ENCODE peak calls at places on chromosomes 12 and 14, in ten cellular contexts. One of them, this sample, is unnamed.

GRCh38 chr12:129101404-129101803 is 248.1 kb downstream of the GLT1D1 start:
- DNase-seq in mammary epithelial cell: no peak
- DNase-seq in endodermal cell: peak; percentile 32
- DNase-seq in lung: no peak
- DNase-seq in breast epithelium: no peak
- DNase-seq in MM.1S: no peak
- DNase-seq in CD4-positive, CD25-positive, alpha-beta regulatory T cell: no peak
- DNase-seq in GM23248: no peak
- DNase-seq in neuronal stem cell: no peak
- DNase-seq in left ventricle myocardium inferior: no peak
- DNase-seq in this sample: no peak

GRCh38 chr12:131028587-131029338 is 75.1 kb downstream of the ADGRD1 start:
- DNase-seq in endodermal cell: no peak
- DNase-seq in mammary epithelial cell: no peak
- DNase-seq in GM23248: no peak
- DNase-seq in CD4-positive, CD25-positive, alpha-beta regulatory T cell: no peak
- DNase-seq in breast epithelium: no peak
- DNase-seq in left ventricle myocardium inferior: no peak
- DNase-seq in lung: peak; percentile 46
- DNase-seq in neuronal stem cell: no peak
- DNase-seq in MM.1S: no peak
- DNase-seq in this sample: no peak

GRCh38 chr12:108629824-108630476 is 3.7 kb downstream of the SELPLG start:
- DNase-seq in left ventricle myocardium inferior: no peak
- DNase-seq in neuronal stem cell: no peak
- DNase-seq in lung: peak; percentile 54
- DNase-seq in CD4-positive, CD25-positive, alpha-beta regulatory T cell: peak; percentile 81
- DNase-seq in mammary epithelial cell: peak; percentile 64
- DNase-seq in endodermal cell: peak; percentile 76
- DNase-seq in breast epithelium: no peak
- DNase-seq in MM.1S: peak; percentile 44
- DNase-seq in GM23248: peak; percentile 96
- DNase-seq in this sample: no peak

GRCh38 chr14:88437659-88438058 is 52.2 kb downstream of the SPATA7 start:
- DNase-seq in breast epithelium: no peak
- DNase-seq in left ventricle myocardium inferior: no peak
- DNase-seq in CD4-positive, CD25-positive, alpha-beta regulatory T cell: no peak
- DNase-seq in neuronal stem cell: no peak
- DNase-seq in endodermal cell: no peak
- DNase-seq in mammary epithelial cell: no peak
- DNase-seq in MM.1S: no peak
- DNase-seq in lung: no peak
- DNase-seq in GM23248: peak; percentile 17
- DNase-seq in this sample: no peak

GRCh38 chr12:47838286-47838931 is 18.7 kb upstream of the HDAC7 start:
- DNase-seq in breast epithelium: no peak
- DNase-seq in mammary epithelial cell: no peak
- DNase-seq in endodermal cell: peak; percentile 86
- DNase-seq in GM23248: peak; percentile 71
- DNase-seq in lung: no peak
- DNase-seq in CD4-positive, CD25-positive, alpha-beta regulatory T cell: peak; percentile 57
- DNase-seq in MM.1S: no peak
- DNase-seq in neuronal stem cell: no peak
- DNase-seq in left ventricle myocardium inferior: no peak
- DNase-seq in this sample: no peak

GRCh38 chr12:110680032-110680431 is 8.9 kb downstream of the HVCN1 start:
- DNase-seq in lung: no peak
- DNase-seq in breast epithelium: no peak
- DNase-seq in left ventricle myocardium inferior: no peak
- DNase-seq in mammary epithelial cell: peak; percentile 6
- DNase-seq in GM23248: no peak
- DNase-seq in CD4-positive, CD25-positive, alpha-beta regulatory T cell: no peak
- DNase-seq in endodermal cell: no peak
- DNase-seq in MM.1S: no peak
- DNase-seq in neuronal stem cell: no peak
- DNase-seq in this sample: no peak

GRCh38 chr12:115916910-115917668 is 360.4 kb downstream of the MED13L start:
- DNase-seq in mammary epithelial cell: peak; percentile 53
- DNase-seq in breast epithelium: peak; percentile 88
- DNase-seq in left ventricle myocardium inferior: peak; percentile 50
- DNase-seq in MM.1S: peak; percentile 9
- DNase-seq in lung: peak; percentile 73
- DNase-seq in CD4-positive, CD25-positive, alpha-beta regulatory T cell: peak; percentile 57
- DNase-seq in endodermal cell: peak; percentile 98
- DNase-seq in neuronal stem cell: peak; percentile 50
- DNase-seq in GM23248: peak; percentile 36
- DNase-seq in this sample: peak; percentile 71

GRCh38 chr12:31023271-31023724 is 50.4 kb upstream of the DDX11 start:
- DNase-seq in endodermal cell: peak; percentile 34
- DNase-seq in breast epithelium: no peak
- DNase-seq in neuronal stem cell: no peak
- DNase-seq in CD4-positive, CD25-positive, alpha-beta regulatory T cell: no peak
- DNase-seq in MM.1S: no peak
- DNase-seq in mammary epithelial cell: no peak
- DNase-seq in left ventricle myocardium inferior: no peak
- DNase-seq in lung: no peak
- DNase-seq in GM23248: no peak
- DNase-seq in this sample: no peak

GRCh38 chr12:904010-904414 is 45.5 kb downstream of the RAD52 start:
- DNase-seq in lung: no peak
- DNase-seq in CD4-positive, CD25-positive, alpha-beta regulatory T cell: no peak
- DNase-seq in neuronal stem cell: no peak
- DNase-seq in breast epithelium: no peak
- DNase-seq in endodermal cell: peak; percentile 58
- DNase-seq in left ventricle myocardium inferior: no peak
- DNase-seq in MM.1S: no peak
- DNase-seq in mammary epithelial cell: no peak
- DNase-seq in GM23248: no peak
- DNase-seq in this sample: no peak

GRCh38 chr14:37230551-37231194 is 32.9 kb downstream of the MIPOL1 start:
- DNase-seq in neuronal stem cell: peak; percentile 39
- DNase-seq in lung: no peak
- DNase-seq in MM.1S: peak; percentile 67
- DNase-seq in left ventricle myocardium inferior: no peak
- DNase-seq in breast epithelium: no peak
- DNase-seq in GM23248: peak; percentile 87
- DNase-seq in mammary epithelial cell: peak; percentile 31
- DNase-seq in endodermal cell: no peak
- DNase-seq in CD4-positive, CD25-positive, alpha-beta regulatory T cell: peak; percentile 57
- DNase-seq in this sample: no peak

GRCh38 chr12:27624586-27624985 is 71.7 kb upstream of the REP15 start:
- DNase-seq in lung: no peak
- DNase-seq in breast epithelium: no peak
- DNase-seq in mammary epithelial cell: no peak
- DNase-seq in endodermal cell: no peak
- DNase-seq in left ventricle myocardium inferior: no peak
- DNase-seq in neuronal stem cell: no peak
- DNase-seq in GM23248: no peak
- DNase-seq in MM.1S: no peak
- DNase-seq in CD4-positive, CD25-positive, alpha-beta regulatory T cell: no peak
- DNase-seq in this sample: no peak

GRCh38 chr12:27626239-27626638 is 70.0 kb upstream of the REP15 start:
- DNase-seq in CD4-positive, CD25-positive, alpha-beta regulatory T cell: no peak
- DNase-seq in endodermal cell: peak; percentile 70
- DNase-seq in mammary epithelial cell: no peak
- DNase-seq in left ventricle myocardium inferior: no peak
- DNase-seq in breast epithelium: no peak
- DNase-seq in MM.1S: no peak
- DNase-seq in lung: no peak
- DNase-seq in GM23248: no peak
- DNase-seq in neuronal stem cell: no peak
- DNase-seq in this sample: no peak

GRCh38 chr12:27622436-27623185 is 73.6 kb upstream of the REP15 start:
- DNase-seq in endodermal cell: no peak
- DNase-seq in left ventricle myocardium inferior: no peak
- DNase-seq in neuronal stem cell: no peak
- DNase-seq in CD4-positive, CD25-positive, alpha-beta regulatory T cell: no peak
- DNase-seq in GM23248: no peak
- DNase-seq in mammary epithelial cell: peak; percentile 24
- DNase-seq in MM.1S: no peak
- DNase-seq in breast epithelium: no peak
- DNase-seq in lung: no peak
- DNase-seq in this sample: no peak

GRCh38 chr12:27620121-27620520 is 76.1 kb upstream of the REP15 start:
- DNase-seq in lung: no peak
- DNase-seq in CD4-positive, CD25-positive, alpha-beta regulatory T cell: no peak
- DNase-seq in endodermal cell: no peak
- DNase-seq in breast epithelium: no peak
- DNase-seq in GM23248: no peak
- DNase-seq in neuronal stem cell: no peak
- DNase-seq in left ventricle myocardium inferior: no peak
- DNase-seq in MM.1S: no peak
- DNase-seq in mammary epithelial cell: no peak
- DNase-seq in this sample: no peak

DNA sequence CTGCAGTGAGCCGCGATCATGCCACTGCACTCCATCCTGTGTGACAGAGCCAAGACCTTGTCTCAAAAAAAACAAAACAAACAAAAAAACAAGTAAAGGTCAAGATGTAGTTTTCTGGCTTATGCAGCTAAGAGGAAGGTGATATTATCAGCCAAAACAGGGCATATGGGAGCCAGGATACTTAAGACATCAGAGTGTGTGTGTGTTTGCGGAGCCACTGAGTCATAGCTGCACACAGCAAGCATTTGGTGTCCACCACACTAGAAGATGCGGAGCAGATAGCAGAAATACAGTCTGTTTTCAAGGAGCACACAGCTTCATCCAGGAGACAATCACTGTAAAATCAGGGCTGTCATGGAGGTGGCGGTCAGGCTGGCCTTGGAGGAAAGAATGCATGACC is 72.6 kb upstream of the REP15 start:
- DNase-seq in neuronal stem cell: no peak
- DNase-seq in MM.1S: no peak
- DNase-seq in GM23248: peak; percentile 38
- DNase-seq in mammary epithelial cell: no peak
- DNase-seq in lung: no peak
- DNase-seq in left ventricle myocardium inferior: no peak
- DNase-seq in CD4-positive, CD25-positive, alpha-beta regulatory T cell: no peak
- DNase-seq in breast epithelium: no peak
- DNase-seq in endodermal cell: no peak
- DNase-seq in this sample: no peak
- H3K4me1 ChIP-seq in neuronal stem cell: peaks cover 3% of the 10 kb centered on the region
- H3K4me1 ChIP-seq in MM.1S: no peaks in the 10 kb centered on the region
- H3K4me1 ChIP-seq in GM23248: peaks cover 65% of the 10 kb centered on the region
- H3K4me1 ChIP-seq in mammary epithelial cell: peaks cover 61% of the 10 kb centered on the region
- H3K4me1 ChIP-seq in lung: peaks cover 23% of the 10 kb centered on the region
- H3K4me1 ChIP-seq in left ventricle myocardium inferior: peaks cover 92% of the 10 kb centered on the region
- H3K4me1 ChIP-seq in CD4-positive, CD25-positive, alpha-beta regulatory T cell: no peaks in the 10 kb centered on the region
- H3K4me1 ChIP-seq in breast epithelium: no peaks in the 10 kb centered on the region
- H3K4me1 ChIP-seq in endodermal cell: peaks cover 2% of the 10 kb centered on the region
- H3K4me1 ChIP-seq in this sample: no peaks in the 10 kb centered on the region

GRCh38 chr12:4974217-4974616 is 64.5 kb downstream of the KCNA1 start:
- DNase-seq in GM23248: no peak
- DNase-seq in MM.1S: no peak
- DNase-seq in lung: no peak
- DNase-seq in breast epithelium: no peak
- DNase-seq in endodermal cell: no peak
- DNase-seq in neuronal stem cell: no peak
- DNase-seq in CD4-positive, CD25-positive, alpha-beta regulatory T cell: no peak
- DNase-seq in mammary epithelial cell: no peak
- DNase-seq in left ventricle myocardium inferior: no peak
- DNase-seq in this sample: no peak

GRCh38 chr12:4969405-4969804 is 59.7 kb downstream of the KCNA1 start:
- DNase-seq in GM23248: no peak
- DNase-seq in mammary epithelial cell: no peak
- DNase-seq in neuronal stem cell: no peak
- DNase-seq in left ventricle myocardium inferior: no peak
- DNase-seq in CD4-positive, CD25-positive, alpha-beta regulatory T cell: no peak
- DNase-seq in lung: no peak
- DNase-seq in breast epithelium: no peak
- DNase-seq in MM.1S: no peak
- DNase-seq in endodermal cell: no peak
- DNase-seq in this sample: no peak
- H3K36me3 ChIP-seq in GM23248: no peaks in the 10 kb centered on the region
- H3K36me3 ChIP-seq in mammary epithelial cell: no peaks in the 10 kb centered on the region
- H3K36me3 ChIP-seq in neuronal stem cell: no peaks in the 10 kb centered on the region
- H3K36me3 ChIP-seq in left ventricle myocardium inferior: no peaks in the 10 kb centered on the region
- H3K36me3 ChIP-seq in CD4-positive, CD25-positive, alpha-beta regulatory T cell: no peaks in the 10 kb centered on the region
- H3K36me3 ChIP-seq in lung: no peaks in the 10 kb centered on the region
- H3K36me3 ChIP-seq in breast epithelium: no peaks in the 10 kb centered on the region
- H3K36me3 ChIP-seq in MM.1S: no peaks in the 10 kb centered on the region
- H3K36me3 ChIP-seq in endodermal cell: no peaks in the 10 kb centered on the region
- H3K36me3 ChIP-seq in this sample: no peaks in the 10 kb centered on the region

GRCh38 chr12:55933799-55934174 is 2.8 kb downstream of the DGKA start:
- DNase-seq in breast epithelium: no peak
- DNase-seq in GM23248: no peak
- DNase-seq in endodermal cell: no peak
- DNase-seq in neuronal stem cell: no peak
- DNase-seq in lung: no peak
- DNase-seq in left ventricle myocardium inferior: no peak
- DNase-seq in CD4-positive, CD25-positive, alpha-beta regulatory T cell: no peak
- DNase-seq in mammary epithelial cell: no peak
- DNase-seq in MM.1S: no peak
- DNase-seq in this sample: no peak
- H3K4me1 ChIP-seq in breast epithelium: peaks cover 20% of the 10 kb centered on the region
- H3K4me1 ChIP-seq in GM23248: peaks cover 54% of the 10 kb centered on the region
- H3K4me1 ChIP-seq in endodermal cell: peaks cover 6% of the 10 kb centered on the region
- H3K4me1 ChIP-seq in neuronal stem cell: peaks cover 9% of the 10 kb centered on the region
- H3K4me1 ChIP-seq in lung: no peaks in the 10 kb centered on the region
- H3K4me1 ChIP-seq in left ventricle myocardium inferior: peaks cover 48% of the 10 kb centered on the region
- H3K4me1 ChIP-seq in CD4-positive, CD25-positive, alpha-beta regulatory T cell: peaks cover 72% of the 10 kb centered on the region
- H3K4me1 ChIP-seq in mammary epithelial cell: peaks cover 78% of the 10 kb centered on the region
- H3K4me1 ChIP-seq in MM.1S: peaks cover 25% of the 10 kb centered on the region
- H3K4me1 ChIP-seq in this sample: peaks cover 5% of the 10 kb centered on the region

GRCh38 chr14:23559010-23559920 is 3.2 kb downstream of the THTPA start:
- DNase-seq in MM.1S: peak; percentile 34
- DNase-seq in neuronal stem cell: peak; percentile 68
- DNase-seq in endodermal cell: peak; percentile 90
- DNase-seq in CD4-positive, CD25-positive, alpha-beta regulatory T cell: peak; percentile 71
- DNase-seq in GM23248: peak; percentile 79
- DNase-seq in lung: no peak
- DNase-seq in breast epithelium: no peak
- DNase-seq in mammary epithelial cell: no peak
- DNase-seq in left ventricle myocardium inferior: peak; percentile 54
- DNase-seq in this sample: no peak
- H3K36me3 ChIP-seq in MM.1S: no peaks in the 10 kb centered on the region
- H3K36me3 ChIP-seq in neuronal stem cell: peaks cover 32% of the 10 kb centered on the region
- H3K36me3 ChIP-seq in endodermal cell: peaks cover 63% of the 10 kb centered on the region
- H3K36me3 ChIP-seq in CD4-positive, CD25-positive, alpha-beta regulatory T cell: peaks cover 51% of the 10 kb centered on the region
- H3K36me3 ChIP-seq in GM23248: no peaks in the 10 kb centered on the region
- H3K36me3 ChIP-seq in lung: no peaks in the 10 kb centered on the region
- H3K36me3 ChIP-seq in breast epithelium: no peaks in the 10 kb centered on the region
- H3K36me3 ChIP-seq in mammary epithelial cell: peaks cover 16% of the 10 kb centered on the region
- H3K36me3 ChIP-seq in left ventricle myocardium inferior: peaks cover 23% of the 10 kb centered on the region
- H3K36me3 ChIP-seq in this sample: peaks cover 15% of the 10 kb centered on the region

GRCh38 chr12:46263140-46264017 is 5.5 kb downstream of the SLC38A1 start:
- DNase-seq in endodermal cell: peak; percentile 40
- DNase-seq in left ventricle myocardium inferior: no peak
- DNase-seq in CD4-positive, CD25-positive, alpha-beta regulatory T cell: no peak
- DNase-seq in neuronal stem cell: no peak
- DNase-seq in mammary epithelial cell: no peak
- DNase-seq in MM.1S: no peak
- DNase-seq in breast epithelium: no peak
- DNase-seq in GM23248: no peak
- DNase-seq in lung: no peak
- DNase-seq in this sample: no peak
- H3K4me1 ChIP-seq in endodermal cell: peaks cover 14% of the 10 kb centered on the region
- H3K4me1 ChIP-seq in left ventricle myocardium inferior: peaks cover 90% of the 10 kb centered on the region
- H3K4me1 ChIP-seq in CD4-positive, CD25-positive, alpha-beta regulatory T cell: peaks cover 85% of the 10 kb centered on the region
- H3K4me1 ChIP-seq in neuronal stem cell: peaks cover 26% of the 10 kb centered on the region
- H3K4me1 ChIP-seq in mammary epithelial cell: peaks cover 61% of the 10 kb centered on the region
- H3K4me1 ChIP-seq in MM.1S: peaks cover 18% of the 10 kb centered on the region
- H3K4me1 ChIP-seq in breast epithelium: peaks cover 15% of the 10 kb centered on the region
- H3K4me1 ChIP-seq in GM23248: peaks cover 70% of the 10 kb centered on the region
- H3K4me1 ChIP-seq in lung: peaks cover 17% of the 10 kb centered on the region
- H3K4me1 ChIP-seq in this sample: peaks cover 5% of the 10 kb centered on the region

GRCh38 chr12:97875064-97875463 is 412.5 kb downstream of the RMST start:
- DNase-seq in neuronal stem cell: no peak
- DNase-seq in endodermal cell: no peak
- DNase-seq in GM23248: no peak
- DNase-seq in CD4-positive, CD25-positive, alpha-beta regulatory T cell: no peak
- DNase-seq in breast epithelium: no peak
- DNase-seq in mammary epithelial cell: peak; percentile 5
- DNase-seq in left ventricle myocardium inferior: no peak
- DNase-seq in lung: no peak
- DNase-seq in MM.1S: no peak
- DNase-seq in this sample: no peak
- H3K36me3 ChIP-seq in neuronal stem cell: no peaks in the 10 kb centered on the region
- H3K36me3 ChIP-seq in endodermal cell: no peaks in the 10 kb centered on the region
- H3K36me3 ChIP-seq in GM23248: no peaks in the 10 kb centered on the region
- H3K36me3 ChIP-seq in CD4-positive, CD25-positive, alpha-beta regulatory T cell: no peaks in the 10 kb centered on the region
- H3K36me3 ChIP-seq in breast epithelium: no peaks in the 10 kb centered on the region
- H3K36me3 ChIP-seq in mammary epithelial cell: no peaks in the 10 kb centered on the region
- H3K36me3 ChIP-seq in left ventricle myocardium inferior: no peaks in the 10 kb centered on the region
- H3K36me3 ChIP-seq in lung: no peaks in the 10 kb centered on the region
- H3K36me3 ChIP-seq in MM.1S: no peaks in the 10 kb centered on the region
- H3K36me3 ChIP-seq in this sample: no peaks in the 10 kb centered on the region

This sample was measured in iPS DF 6.9.